ENCODE peak calls at places on chromosomes 12 and 14, in eight cellular contexts. Z, K, R, I, O, C, G and L are unnamed samples.

GRCh38 chr14:50233335-50234250 is 2.2 kb upstream of the SOS2 start:
- DNase-seq in Z (no peak), K (no peak), R (no peak), I (peak), O (no peak), C (no peak), G (no peak), L (peak)

GRCh38 chr12:73445658-73446324 is 1091.8 kb upstream of the ATXN7L3B start:
- DNase-seq in Z (no peak), K (no peak), R (no peak), I (no peak), O (no peak), C (no peak), G (no peak), L (no peak)

GRCh38 chr12:57628280-57629191 is 4.5 kb downstream of the B4GALNT1 start:
- DNase-seq in Z (no peak), K (no peak), R (no peak), I (no peak), O (peak), C (no peak), G (no peak), L (peak)

GRCh38 chr14:106039400-106039799 is 513.0 kb downstream of the TMEM121 start:
- DNase-seq in Z (peak), K (peak), R (peak), I (no peak), O (no peak), C (peak), G (no peak), L (peak)

GRCh38 chr12:131274061-131274460 is 320.4 kb downstream of the ADGRD1 start:
- DNase-seq in Z (no peak), K (no peak), R (peak), I (no peak), O (peak), C (no peak), G (no peak), L (no peak)

GRCh38 chr12:76318773-76319594 is 29.2 kb downstream of the BBS10 start:
- DNase-seq in Z (no peak), K (no peak), R (no peak), I (peak), O (no peak), C (no peak), G (no peak), L (no peak)

GRCh38 chr12:117718559-117718958 is 250.2 kb downstream of the KSR2 start:
- DNase-seq in Z (no peak), K (no peak), R (no peak), I (no peak), O (no peak), C (no peak), G (no peak), L (no peak)

GRCh38 chr14:103280278-103280917 is 53.6 kb upstream of the EIF5 start:
- DNase-seq in Z (peak), K (no peak), R (no peak), I (no peak), O (no peak), C (no peak), G (no peak), L (no peak)

GRCh38 chr14:56390859-56391258 is 188.7 kb upstream of the TMEM260 start:
- DNase-seq in Z (no peak), K (no peak), R (no peak), I (no peak), O (no peak), C (no peak), G (no peak), L (no peak)

GRCh38 chr12:48122065-48122834 is 3.1 kb downstream of the PFKM start:
- DNase-seq in Z (no peak), K (no peak), R (no peak), I (no peak), O (no peak), C (no peak), G (no peak), L (no peak)

GRCh38 chr12:70070494-70071007 is 172.7 kb upstream of the CNOT2 start:
- DNase-seq in Z (no peak), K (no peak), R (no peak), I (no peak), O (no peak), C (no peak), G (peak), L (no peak)

GRCh38 chr14:24312736-24313507 is 1.6 kb downstream of the LTB4R start:
- DNase-seq in Z (peak), K (peak), R (peak), I (peak), O (peak), C (peak), G (no peak), L (peak)

GRCh38 chr14:68806526-68807147 is 13.8 kb upstream of the ZFP36L1 start:
- DNase-seq in Z (no peak), K (no peak), R (peak), I (no peak), O (no peak), C (no peak), G (no peak), L (no peak)

GRCh38 chr12:44379827-44380226 is 496.3 kb downstream of the NELL2 start:
- DNase-seq in Z (no peak), K (no peak), R (no peak), I (no peak), O (no peak), C (no peak), G (no peak), L (no peak)

GRCh38 chr12:69996276-69996675 is 171.2 kb downstream of the MYRFL start:
- DNase-seq in Z (no peak), K (no peak), R (no peak), I (no peak), O (no peak), C (no peak), G (no peak), L (no peak)